ENCODE peak calls at places on chromosomes 7 and 10, in five cellular contexts. I is Peyer's patch, Y is COR-L47, W is GM20000, A is WERI-Rb-1. V is an unnamed sample.

GRCh38 chr7:51376420-51377092 is 59.9 kb upstream of the COBL start:
- DNase-seq in I (no peak), Y (no peak), W (no peak), A (no peak), V (no peak)

GRCh38 chr7:30090111-30090510 is 44.7 kb upstream of the MTURN start:
- DNase-seq in I (no peak), Y (no peak), W (no peak), A (no peak), V (no peak)

GRCh38 chr10:11536256-11536655 is 75.2 kb downstream of the USP6NL start:
- DNase-seq in I (no peak), Y (no peak), W (no peak), A (no peak), V (no peak)

GRCh38 chr7:84454174-84454959 is 259.8 kb upstream of the SEMA3A start:
- DNase-seq in I (no peak), Y (no peak), W (no peak), A (no peak), V (no peak)

GRCh38 chr10:96967847-96968246 is 135.7 kb downstream of the LCOR start:
- DNase-seq in I (no peak), Y (no peak), W (no peak), A (no peak), V (no peak)

GRCh38 chr10:53833908-53834307 is 967.1 kb downstream of the PCDH15 start:
- DNase-seq in I (no peak), Y (no peak), W (no peak), A (no peak), V (no peak)

GRCh38 chr7:18357691-18358090 is 137.9 kb upstream of the HDAC9 start:
- DNase-seq in I (no peak), Y (no peak), W (peak; percentile 8), A (no peak), V (no peak)

GRCh38 chr7:36605261-36605660 is 119.0 kb downstream of the AOAH start:
- DNase-seq in I (no peak), Y (no peak), W (no peak), A (no peak), V (no peak)

GRCh38 chr10:121838931-121839330 is 88.9 kb downstream of the ATE1 start:
- DNase-seq in I (no peak), Y (no peak), W (no peak), A (no peak), V (no peak)

V was measured in right lobe of liver.